ENCODE peak calls at places on chromosomes 3 and 15, in ten cellular contexts. N is GM12892, W is stomach, O is GM12891, Q is K562, B is transverse colon, X is GM23338, G is upper lobe of left lung, K is spleen, Y is HepG2. H is an unnamed sample.

GRCh38 chr15:67024322-67024997 is 40.9 kb upstream of the SMAD3 start:
- DNase-seq in G (peak; percentile 84), W (peak; percentile 76), Q (peak; percentile 63), B (peak; percentile 77), Y (peak; percentile 77), N (no peak), K (no peak), O (no peak), X (no peak), H (peak; percentile 95)

GRCh38 chr3:72350761-72351505 is 497.3 kb downstream of the SHQ1 start:
- DNase-seq in W (no peak), X (no peak), Y (no peak), O (no peak), N (no peak), Q (no peak), B (no peak), K (no peak), G (no peak), H (no peak)

GRCh38 chr15:70327328-70328136 is 229.8 kb upstream of the TLE3 start:
- DNase-seq in G (no peak), K (no peak), Y (no peak), B (no peak), X (no peak), O (no peak), Q (no peak), W (no peak), N (no peak), H (no peak)

GRCh38 chr15:71545923-71546322 is 264.4 kb upstream of the NR2E3 start:
- DNase-seq in Y (no peak), O (no peak), X (no peak), G (no peak), Q (no peak), W (no peak), B (no peak), K (no peak), N (no peak), H (no peak)

GRCh38 chr3:46293991-46294833 is 52.0 kb downstream of the CCR3 start:
- DNase-seq in X (no peak), K (no peak), B (no peak), G (no peak), Y (no peak), N (no peak), Q (no peak), W (no peak), O (no peak), H (no peak)

GRCh38 chr3:72186485-72186864 is 401.5 kb upstream of the PROK2 start:
- DNase-seq in Y (no peak), K (no peak), X (no peak), Q (no peak), G (no peak), B (no peak), N (no peak), W (no peak), O (no peak), H (no peak)

GRCh38 chr15:81372571-81372970 is 1.4 kb downstream of the TMC3 start:
- DNase-seq in K (no peak), B (no peak), X (no peak), Q (no peak), G (no peak), W (no peak), Y (no peak), N (no peak), O (no peak), H (no peak)

GRCh38 chr3:194961149-194961548 is 275.5 kb downstream of the FAM43A start:
- DNase-seq in X (no peak), B (no peak), N (no peak), G (no peak), Y (no peak), K (no peak), O (no peak), Q (no peak), W (peak; percentile 8), H (no peak)

GRCh38 chr15:79942656-79943481 is 28.1 kb downstream of the BCL2A1 start:
- DNase-seq in N (no peak), Y (no peak), K (no peak), O (no peak), B (no peak), X (no peak), G (no peak), Q (no peak), W (no peak), H (no peak)

GRCh38 chr3:69791111-69791510 is 51.8 kb downstream of the MITF start:
- DNase-seq in B (peak; percentile 48), Q (no peak), X (no peak), W (peak; percentile 27), N (no peak), K (no peak), O (no peak), G (peak; percentile 88), Y (no peak), H (peak; percentile 51)

GRCh38 chr3:169694117-169694516 is 30.6 kb upstream of the MECOM start:
- DNase-seq in N (no peak), Y (no peak), G (no peak), B (no peak), X (peak; percentile 6), K (no peak), O (no peak), Q (no peak), W (no peak), H (no peak)

GRCh38 chr15:62727501-62727900 is 315.0 kb upstream of the TPM1 start:
- DNase-seq in N (no peak), B (no peak), G (no peak), Y (no peak), Q (no peak), W (no peak), O (no peak), K (no peak), X (no peak), H (no peak)
- TF ChIP-seq POLR2AphosphoS5 in N (no peak), B (no peak), G (no peak), Y (no peak), Q (no peak), W (no peak), O (no peak), K (no peak), X (no peak), H (no peak)

DNA sequence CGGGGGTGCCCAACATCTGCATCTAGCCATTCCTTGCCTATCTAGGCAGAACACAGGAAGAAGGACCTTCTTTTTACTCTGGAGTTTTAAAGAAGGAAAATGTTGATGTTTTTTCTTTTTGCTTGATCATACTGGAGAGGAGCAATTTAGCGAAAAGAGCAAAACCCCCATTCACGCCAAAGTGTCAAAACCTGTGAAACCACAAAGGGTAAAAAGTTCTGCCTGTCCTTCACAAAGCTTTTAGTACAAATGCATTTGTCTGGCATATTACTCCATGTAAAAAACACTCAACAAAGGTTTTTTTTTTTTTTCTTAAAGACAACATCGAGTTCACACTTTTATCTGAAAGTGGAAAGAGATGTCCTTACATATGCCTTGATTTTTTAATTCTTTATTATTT is 214.2 kb upstream of the MRPL3 start:
- DNase-seq in Q (no peak), O (no peak), G (no peak), W (no peak), K (no peak), N (no peak), B (no peak), X (no peak), Y (no peak), H (no peak)
- TF ChIP-seq POLR2AphosphoS5 in Q (no peak), O (no peak), G (no peak), W (no peak), K (no peak), N (no peak), B (no peak), X (no peak), Y (no peak), H (no peak)

DNA sequence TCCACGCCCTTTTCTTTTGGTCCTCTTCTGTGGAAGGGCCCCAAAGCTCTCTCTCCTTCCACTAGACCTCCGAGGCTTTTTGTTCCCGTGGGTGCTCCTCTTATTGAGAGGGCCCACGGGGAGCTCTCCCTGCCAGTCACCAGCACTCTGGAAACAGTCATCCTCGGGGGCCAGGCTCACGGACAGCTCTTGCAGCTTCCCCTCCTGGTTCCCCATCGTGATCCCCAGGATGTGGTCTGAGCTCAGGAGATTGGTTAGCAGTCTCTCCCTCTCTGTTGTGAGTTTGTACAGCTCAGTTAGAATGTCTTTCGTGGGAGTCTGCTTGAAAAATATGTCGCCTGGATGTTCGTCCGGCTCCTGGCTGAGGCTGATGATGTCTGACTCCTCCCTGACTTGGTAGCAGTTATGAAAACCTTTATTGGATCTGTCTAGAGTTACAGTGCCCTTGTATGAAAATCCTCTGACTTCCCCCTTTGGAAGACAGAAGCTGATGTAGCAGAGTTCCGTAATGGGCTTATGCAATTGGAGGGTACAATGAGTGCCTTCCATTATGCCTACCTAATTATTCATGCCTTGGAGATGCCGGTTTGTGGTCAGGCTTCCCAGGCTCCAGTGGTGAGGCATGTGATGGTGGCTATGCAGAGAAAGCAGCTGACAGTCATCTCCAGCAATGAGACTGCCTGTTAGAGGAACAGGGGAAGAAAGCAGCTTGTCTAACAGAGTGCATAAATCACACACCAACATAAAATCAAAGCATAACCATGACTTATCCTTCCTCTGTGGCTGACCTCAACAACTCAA is 39.9 kb downstream of the FMN1 start:
- DNase-seq in K (no peak), B (peak; percentile 30), Q (no peak), G (peak; percentile 78), O (no peak), W (no peak), X (no peak), N (no peak), Y (no peak), H (no peak)
- TF ChIP-seq POLR2AphosphoS5 in K (no peak), B (peak; percentile 26), Q (no peak), G (peak; percentile 75), O (no peak), W (peak; percentile 7), X (no peak), N (no peak), Y (no peak), H (no peak)

GRCh38 chr3:138690036-138690435 is 81.5 kb downstream of the FAIM start:
- DNase-seq in Y (no peak), W (no peak), N (no peak), B (no peak), O (no peak), Q (no peak), X (no peak), K (no peak), G (no peak), H (no peak)

GRCh38 chr3:138684411-138684810 is 75.8 kb downstream of the FAIM start:
- DNase-seq in X (no peak), Q (no peak), W (no peak), N (no peak), O (no peak), K (no peak), Y (no peak), B (no peak), G (no peak), H (no peak)

GRCh38 chr3:138686771-138687221 is 78.2 kb downstream of the FAIM start:
- DNase-seq in Q (no peak), K (no peak), G (no peak), O (peak; percentile 14), X (no peak), Y (peak; percentile 89), W (no peak), N (peak; percentile 13), B (no peak), H (no peak)

GRCh38 chr3:138688871-138689299 is 80.3 kb downstream of the FAIM start:
- DNase-seq in B (no peak), O (no peak), Q (no peak), N (no peak), W (no peak), X (no peak), K (no peak), G (no peak), Y (peak; percentile 64), H (no peak)

DNA sequence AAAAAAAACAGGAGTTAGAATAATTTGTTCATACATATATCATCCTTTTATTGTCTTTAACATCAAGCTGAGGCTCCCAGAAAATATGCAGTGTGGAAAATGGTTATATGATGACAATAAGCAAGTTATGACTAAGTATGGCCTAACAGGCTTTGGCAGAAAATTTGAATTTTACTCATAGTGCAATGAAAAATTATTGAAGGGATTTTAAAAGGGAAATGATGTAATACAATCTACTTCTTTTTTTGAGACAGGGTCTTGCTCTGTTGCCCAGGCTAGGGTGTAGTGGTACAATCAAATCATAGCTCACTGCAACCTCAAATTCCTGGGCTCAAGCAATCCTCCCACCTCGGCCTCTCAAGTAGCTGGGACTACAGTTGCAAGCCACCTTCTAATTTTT is 78.7 kb downstream of the FAIM start:
- DNase-seq in B (no peak), O (no peak), N (no peak), G (no peak), W (no peak), Y (no peak), X (no peak), K (no peak), Q (no peak), H (no peak)
- TF ChIP-seq POLR2AphosphoS5 in B (no peak), O (no peak), N (no peak), G (no peak), W (no peak), Y (no peak), X (no peak), K (no peak), Q (no peak), H (no peak)